ENCODE peak calls at places on chromosome 17, in four cellular contexts. L, J, D and Y are unnamed samples.

GRCh38 chr17:77836557-77837041 is 121.9 kb upstream of the TNRC6C start:
- DNase-seq in L (no peak), D (no peak), J (no peak), Y (no peak)

GRCh38 chr17:63023049-63023448 is 57.0 kb downstream of the TANC2 start:
- DNase-seq in D (no peak), L (no peak), J (no peak), Y (no peak)

GRCh38 chr17:15171433-15172047 is 93.6 kb downstream of the PMP22 start:
- DNase-seq in L (peak; percentile 62), J (no peak), D (no peak), Y (peak; percentile 82)

GRCh38 chr17:42773290-42774035 is at the start of gene VPS25:
- DNase-seq in L (peak; percentile 98), J (peak; percentile 85), D (peak; percentile 72), Y (peak; percentile 83)

GRCh38 chr17:80803451-80804428 is 187.9 kb upstream of the CHMP6 start:
- DNase-seq in J (no peak), D (no peak), L (no peak), Y (no peak)

GRCh38 chr17:27651411-27652345 is 20.7 kb downstream of the LGALS9 start:
- DNase-seq in L (no peak), J (peak; percentile 24), D (peak; percentile 39), Y (peak; percentile 53)

GRCh38 chr17:80181431-80181830 is 11.6 kb downstream of the CARD14 start:
- DNase-seq in J (no peak), D (no peak), L (no peak), Y (no peak)

GRCh38 chr17:76261421-76262215 is 3.5 kb upstream of the UBALD2 start:
- DNase-seq in L (no peak), J (peak; percentile 78), D (peak; percentile 24), Y (no peak)

GRCh38 chr17:19387921-19388521 is 1.0 kb upstream of the MFAP4 start:
- DNase-seq in J (no peak), D (no peak), L (no peak), Y (no peak)

GRCh38 chr17:65518256-65518655 is 43.2 kb downstream of the AXIN2 start:
- DNase-seq in L (no peak), D (no peak), J (no peak), Y (no peak)

GRCh38 chr17:73291260-73291801 is 20.5 kb downstream of the CDC42EP4 start:
- DNase-seq in D (no peak), J (peak; percentile 78), L (peak; percentile 59), Y (no peak)

GRCh38 chr17:73292031-73292531 is 19.7 kb downstream of the CDC42EP4 start:
- DNase-seq in L (no peak), D (no peak), J (no peak), Y (no peak)

GRCh38 chr17:73288534-73289302 is 23.1 kb downstream of the CDC42EP4 start:
- DNase-seq in J (no peak), L (peak; percentile 50), D (no peak), Y (no peak)

GRCh38 chr17:73289549-73290254 is 22.1 kb downstream of the CDC42EP4 start:
- DNase-seq in L (no peak), J (no peak), D (no peak), Y (no peak)

GRCh38 chr17:73290399-73291259 is 21.2 kb downstream of the CDC42EP4 start:
- DNase-seq in D (no peak), L (no peak), J (peak; percentile 48), Y (no peak)
- H3K27ac ChIP-seq in D (no peak overlapping the region), L (peak overlapping the region; percentile 91), J (peak overlapping the region; percentile 73), Y (peak overlapping the region; percentile 43)

GRCh38 chr17:31050948-31051347 is 43.8 kb upstream of the NF1 start:
- DNase-seq in D (no peak), L (no peak), J (no peak), Y (no peak)

GRCh38 chr17:31052187-31052889 is 42.4 kb upstream of the NF1 start:
- DNase-seq in D (no peak), L (no peak), J (no peak), Y (no peak)

GRCh38 chr17:31053076-31053475 is 41.7 kb upstream of the NF1 start:
- DNase-seq in J (no peak), L (no peak), D (no peak), Y (no peak)

GRCh38 chr17:31048780-31049179 is 46.0 kb upstream of the NF1 start:
- DNase-seq in D (no peak), L (no peak), J (no peak), Y (no peak)

DNA sequence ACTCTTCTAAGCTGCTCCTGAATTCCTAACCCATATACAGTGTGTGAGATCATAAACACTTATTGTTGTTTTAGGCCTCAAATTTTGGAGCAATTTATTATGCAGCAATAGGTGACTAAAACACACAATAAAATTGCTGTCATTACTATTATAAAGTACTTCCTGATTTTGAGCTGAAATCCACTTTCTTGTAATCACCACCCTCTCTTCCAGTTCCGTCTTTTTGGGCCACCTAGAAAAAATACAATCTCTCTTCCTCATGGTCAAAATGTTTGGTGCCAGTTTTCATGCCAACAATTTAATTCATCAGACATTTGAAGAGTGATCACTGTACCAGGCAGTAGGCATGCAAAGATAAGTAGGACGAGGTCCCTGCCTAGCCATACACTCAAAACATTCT is 43.3 kb upstream of the NF1 start:
- DNase-seq in D (no peak), L (no peak), J (no peak), Y (no peak)
- H3K27ac ChIP-seq in D (no peak overlapping the region), L (peak overlapping the region; percentile 49), J (no peak overlapping the region), Y (no peak overlapping the region)

GRCh38 chr17:18076941-18077340 is 10.8 kb upstream of the DRG2 start:
- DNase-seq in L (no peak), J (no peak), D (no peak), Y (no peak)

GRCh38 chr17:18084256-18084655 is 3.5 kb upstream of the DRG2 start:
- DNase-seq in D (no peak), J (no peak), L (no peak), Y (no peak)

GRCh38 chr17:18074566-18075272 is 13.0 kb upstream of the DRG2 start:
- DNase-seq in J (no peak), L (no peak), D (no peak), Y (no peak)

GRCh38 chr17:18079543-18079942 is 8.2 kb upstream of the DRG2 start:
- DNase-seq in L (no peak), J (no peak), D (no peak), Y (no peak)
- H3K27ac ChIP-seq in L (no peak overlapping the region), J (no peak overlapping the region), D (no peak overlapping the region), Y (no peak overlapping the region)

DNA sequence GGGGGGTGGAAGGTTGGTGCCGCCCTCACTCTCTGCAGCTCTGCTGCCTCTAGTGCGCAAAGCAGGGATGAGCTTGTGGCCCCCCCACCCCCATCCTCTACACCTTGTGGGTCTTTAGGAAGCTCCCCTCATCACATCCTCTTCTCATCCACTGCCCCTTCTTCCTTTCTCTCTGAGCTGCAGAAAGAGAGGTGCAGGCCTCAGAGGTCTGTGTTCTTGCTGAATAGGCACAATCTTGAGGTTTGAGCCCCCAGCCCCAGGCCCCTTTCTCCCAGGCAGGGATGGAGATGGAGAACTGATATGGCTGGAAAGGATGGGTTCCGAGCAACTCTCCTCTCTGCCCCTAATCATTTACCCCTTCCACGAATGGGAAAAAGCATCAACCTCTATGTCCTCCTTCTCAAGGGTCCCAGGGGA is 2.6 kb downstream of the CACNA1G start:
- DNase-seq in L (no peak), D (no peak), J (no peak), Y (no peak)
- H3K27ac ChIP-seq in L (no peak overlapping the region), D (no peak overlapping the region), J (no peak overlapping the region), Y (no peak overlapping the region)

GRCh38 chr17:31509805-31510177 is 118.3 kb downstream of the RAB11FIP4 start:
- DNase-seq in L (no peak), D (no peak), J (no peak), Y (no peak)
- H3K27ac ChIP-seq in L (no peak overlapping the region), D (peak overlapping the region; percentile 70), J (no peak overlapping the region), Y (no peak overlapping the region)

DNA sequence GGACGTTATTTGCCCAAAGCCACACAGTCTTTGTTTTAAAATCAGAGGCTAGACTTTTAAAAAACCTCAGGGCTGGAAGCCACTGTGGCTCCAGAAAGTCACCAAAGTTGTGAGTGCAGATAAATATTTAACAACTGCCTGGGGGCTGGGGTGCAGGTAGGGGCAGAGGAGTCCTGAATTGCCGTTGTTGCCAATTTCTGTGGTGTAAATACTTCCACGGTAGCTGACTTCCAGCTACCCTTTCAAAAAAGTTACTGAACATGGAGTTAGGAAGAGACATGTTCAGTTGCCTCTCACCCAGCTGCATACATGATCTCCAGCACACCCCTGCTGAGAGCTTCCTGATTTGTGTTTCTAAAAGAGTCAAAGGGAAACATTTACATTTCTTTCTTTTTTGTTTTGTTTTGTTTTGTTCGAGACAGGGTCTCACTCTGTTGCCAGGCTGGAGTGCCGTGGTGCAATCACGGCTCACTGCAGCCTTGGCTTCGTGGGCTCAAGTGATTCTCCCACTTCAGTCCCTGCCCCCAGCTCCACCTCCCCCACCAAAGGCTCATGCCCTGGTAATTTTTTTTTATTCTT is 58.7 kb downstream of the PLXDC1 start:
- DNase-seq in D (peak; percentile 61), L (no peak), J (no peak), Y (no peak)
- H3K27ac ChIP-seq in D (no peak overlapping the region), L (no peak overlapping the region), J (no peak overlapping the region), Y (no peak overlapping the region)

GRCh38 chr17:61405686-61406542 is 6.3 kb downstream of the TBX2 start:
- DNase-seq in J (no peak), L (no peak), D (no peak), Y (no peak)

GRCh38 chr17:61407211-61407911 is 7.7 kb downstream of the TBX2 start:
- DNase-seq in J (no peak), D (no peak), L (no peak), Y (peak; percentile 65)

GRCh38 chr17:61406871-61407210 is 7.2 kb downstream of the TBX2 start:
- DNase-seq in D (no peak), J (no peak), L (no peak), Y (no peak)

GRCh38 chr17:61405047-61405685 is 5.5 kb downstream of the TBX2 start:
- DNase-seq in L (no peak), D (no peak), J (no peak), Y (peak; percentile 51)

DNA sequence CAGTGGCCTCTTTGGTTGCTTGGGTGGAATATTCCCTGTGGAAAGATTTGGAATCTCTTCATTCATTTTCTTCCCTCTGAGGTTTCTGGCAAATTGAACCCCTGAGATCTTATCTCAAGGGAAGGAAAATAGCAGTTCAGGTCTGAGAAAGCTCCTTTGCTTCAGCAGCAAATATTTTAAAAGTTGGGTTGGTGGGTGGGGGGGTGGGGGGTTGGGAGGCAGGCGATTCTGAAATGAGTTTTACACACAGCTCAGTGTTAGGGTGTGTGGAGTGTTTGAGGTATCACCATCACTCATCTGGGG is 6.9 kb downstream of the TBX2 start:
- DNase-seq in D (no peak), J (no peak), L (no peak), Y (no peak)
- H3K27ac ChIP-seq in D (no peak overlapping the region), J (no peak overlapping the region), L (no peak overlapping the region), Y (peak overlapping the region; percentile 67)